ENCODE peak calls at places on chromosomes 2 and 18, in four cellular contexts. One of them, this sample, is unnamed.

GRCh38 chr2:226798422-226799210 is 1.0 kb downstream of the IRS1 start:
- DNase-seq in NCI-H510A: no peak
- DNase-seq in esophagus squamous epithelium: no peak
- DNase-seq in B cell: peak; percentile 72
- DNase-seq in this sample: peak; percentile 53

GRCh38 chr2:222993920-222994650 is 57.9 kb upstream of the KCNE4 start:
- DNase-seq in NCI-H510A: no peak
- DNase-seq in esophagus squamous epithelium: no peak
- DNase-seq in B cell: no peak
- DNase-seq in this sample: peak; percentile 24

GRCh38 chr2:203240491-203240890 is 1.7 kb downstream of the CYP20A1 start:
- DNase-seq in NCI-H510A: no peak
- DNase-seq in esophagus squamous epithelium: no peak
- DNase-seq in B cell: no peak
- DNase-seq in this sample: no peak

GRCh38 chr2:184305105-184305504 is 293.2 kb upstream of the ZNF804A start:
- DNase-seq in NCI-H510A: peak; percentile 62
- DNase-seq in esophagus squamous epithelium: no peak
- DNase-seq in B cell: no peak
- DNase-seq in this sample: no peak

GRCh38 chr18:34637094-34637801 is 72.8 kb upstream of the DTNA start:
- DNase-seq in NCI-H510A: no peak
- DNase-seq in esophagus squamous epithelium: no peak
- DNase-seq in B cell: no peak
- DNase-seq in this sample: no peak

GRCh38 chr18:52422985-52423601 is 83.1 kb downstream of the DCC start:
- DNase-seq in NCI-H510A: peak; percentile 36
- DNase-seq in esophagus squamous epithelium: no peak
- DNase-seq in B cell: no peak
- DNase-seq in this sample: no peak

GRCh38 chr18:10197097-10197496 is 257.3 kb upstream of the APCDD1 start:
- DNase-seq in NCI-H510A: no peak
- DNase-seq in esophagus squamous epithelium: no peak
- DNase-seq in B cell: no peak
- DNase-seq in this sample: no peak

GRCh38 chr18:31225668-31226067 is 63.0 kb upstream of the DSC1 start:
- DNase-seq in NCI-H510A: no peak
- DNase-seq in esophagus squamous epithelium: no peak
- DNase-seq in B cell: no peak
- DNase-seq in this sample: peak; percentile 83

GRCh38 chr18:25039781-25040180 is 312.2 kb downstream of the ZNF521 start:
- DNase-seq in NCI-H510A: no peak
- DNase-seq in esophagus squamous epithelium: no peak
- DNase-seq in B cell: no peak
- DNase-seq in this sample: no peak

GRCh38 chr2:178479758-178480226 is 465 bp upstream of the PLEKHA3 start:
- DNase-seq in NCI-H510A: no peak
- DNase-seq in esophagus squamous epithelium: no peak
- DNase-seq in B cell: no peak
- DNase-seq in this sample: no peak

GRCh38 chr2:222613715-222614331 is 42.1 kb downstream of the FARSB start:
- DNase-seq in NCI-H510A: no peak
- DNase-seq in esophagus squamous epithelium: no peak
- DNase-seq in B cell: peak; percentile 27
- DNase-seq in this sample: peak; percentile 76

GRCh38 chr2:150729495-150729955 is 242.1 kb upstream of the RND3 start:
- DNase-seq in NCI-H510A: no peak
- DNase-seq in esophagus squamous epithelium: no peak
- DNase-seq in B cell: no peak
- DNase-seq in this sample: no peak

GRCh38 chr2:201807452-201807980 is 1.2 kb downstream of the CDK15 start:
- DNase-seq in NCI-H510A: no peak
- DNase-seq in esophagus squamous epithelium: no peak
- DNase-seq in B cell: no peak
- DNase-seq in this sample: no peak

GRCh38 chr2:86825020-86825727 is 34.5 kb upstream of the CD8A start:
- DNase-seq in NCI-H510A: no peak
- DNase-seq in esophagus squamous epithelium: no peak
- DNase-seq in B cell: no peak
- DNase-seq in this sample: no peak

GRCh38 chr2:8677646-8678592 is 3.9 kb upstream of the ID2 start:
- DNase-seq in NCI-H510A: peak; percentile 59
- DNase-seq in esophagus squamous epithelium: no peak
- DNase-seq in B cell: peak; percentile 20
- DNase-seq in this sample: peak; percentile 83

GRCh38 chr2:98564541-98565164 is 43.7 kb downstream of the COA5 start:
- DNase-seq in NCI-H510A: no peak
- DNase-seq in esophagus squamous epithelium: no peak
- DNase-seq in B cell: no peak
- DNase-seq in this sample: no peak